ENCODE peak calls at places on chromosomes 11 and 22, in eight cellular contexts. One of them, this sample, is unnamed.

GRCh38 chr11:119316729-119317591 is at the start of gene MCAM:
- DNase-seq in dorsolateral prefrontal cortex: no peak
- DNase-seq in cardiac muscle cell: peak
- DNase-seq in fibroblast of lung: peak
- DNase-seq in D721Med: peak
- DNase-seq in stomach: no peak
- DNase-seq in lower leg skin: no peak
- DNase-seq in endothelial cell: peak
- DNase-seq in this sample: peak

GRCh38 chr22:17396531-17396930 is 27.3 kb downstream of the CECR2 start:
- DNase-seq in fibroblast of lung: no peak
- DNase-seq in endothelial cell: no peak
- DNase-seq in D721Med: no peak
- DNase-seq in lower leg skin: no peak
- DNase-seq in dorsolateral prefrontal cortex: no peak
- DNase-seq in stomach: no peak
- DNase-seq in cardiac muscle cell: no peak
- DNase-seq in this sample: no peak

GRCh38 chr11:132158091-132158490 is 787.7 kb downstream of the NTM start:
- DNase-seq in cardiac muscle cell: peak
- DNase-seq in lower leg skin: no peak
- DNase-seq in dorsolateral prefrontal cortex: no peak
- DNase-seq in stomach: peak
- DNase-seq in fibroblast of lung: peak
- DNase-seq in endothelial cell: peak
- DNase-seq in D721Med: no peak
- DNase-seq in this sample: no peak

GRCh38 chr22:40123387-40123786 is 54.3 kb upstream of the TNRC6B start:
- DNase-seq in D721Med: no peak
- DNase-seq in dorsolateral prefrontal cortex: no peak
- DNase-seq in lower leg skin: no peak
- DNase-seq in stomach: no peak
- DNase-seq in fibroblast of lung: no peak
- DNase-seq in endothelial cell: no peak
- DNase-seq in cardiac muscle cell: no peak
- DNase-seq in this sample: peak

GRCh38 chr22:39309364-39309861 is 10.0 kb downstream of the RPL3 start:
- DNase-seq in D721Med: no peak
- DNase-seq in lower leg skin: no peak
- DNase-seq in fibroblast of lung: no peak
- DNase-seq in dorsolateral prefrontal cortex: no peak
- DNase-seq in cardiac muscle cell: no peak
- DNase-seq in endothelial cell: no peak
- DNase-seq in stomach: no peak
- DNase-seq in this sample: no peak

GRCh38 chr11:83835423-83835822 is 549.3 kb upstream of the CCDC90B start:
- DNase-seq in D721Med: no peak
- DNase-seq in stomach: no peak
- DNase-seq in fibroblast of lung: peak
- DNase-seq in cardiac muscle cell: no peak
- DNase-seq in endothelial cell: no peak
- DNase-seq in lower leg skin: no peak
- DNase-seq in dorsolateral prefrontal cortex: no peak
- DNase-seq in this sample: no peak

GRCh38 chr11:65393513-65394079 is 7.2 kb downstream of the FRMD8 start:
- DNase-seq in cardiac muscle cell: no peak
- DNase-seq in lower leg skin: no peak
- DNase-seq in stomach: no peak
- DNase-seq in fibroblast of lung: no peak
- DNase-seq in D721Med: no peak
- DNase-seq in dorsolateral prefrontal cortex: no peak
- DNase-seq in endothelial cell: no peak
- DNase-seq in this sample: no peak

GRCh38 chr11:63537293-63538101 is 889 bp downstream of the PLAAT4 start:
- DNase-seq in cardiac muscle cell: no peak
- DNase-seq in stomach: peak
- DNase-seq in dorsolateral prefrontal cortex: peak
- DNase-seq in fibroblast of lung: peak
- DNase-seq in D721Med: no peak
- DNase-seq in endothelial cell: no peak
- DNase-seq in lower leg skin: peak
- DNase-seq in this sample: peak

GRCh38 chr11:95924414-95924760 is 480 bp upstream of the MTMR2 start:
- DNase-seq in stomach: no peak
- DNase-seq in fibroblast of lung: no peak
- DNase-seq in cardiac muscle cell: peak
- DNase-seq in dorsolateral prefrontal cortex: no peak
- DNase-seq in lower leg skin: no peak
- DNase-seq in endothelial cell: peak
- DNase-seq in D721Med: no peak
- DNase-seq in this sample: no peak

GRCh38 chr11:31817621-31818493 is 6.7 kb upstream of the PAX6 start:
- DNase-seq in lower leg skin: peak
- DNase-seq in cardiac muscle cell: no peak
- DNase-seq in dorsolateral prefrontal cortex: no peak
- DNase-seq in stomach: no peak
- DNase-seq in fibroblast of lung: peak
- DNase-seq in endothelial cell: no peak
- DNase-seq in D721Med: peak
- DNase-seq in this sample: no peak

GRCh38 chr11:58832246-58832645 is 12.3 kb downstream of the GLYATL2 start:
- DNase-seq in lower leg skin: no peak
- DNase-seq in D721Med: no peak
- DNase-seq in fibroblast of lung: peak
- DNase-seq in endothelial cell: no peak
- DNase-seq in stomach: no peak
- DNase-seq in cardiac muscle cell: no peak
- DNase-seq in dorsolateral prefrontal cortex: no peak
- DNase-seq in this sample: no peak

GRCh38 chr22:24156146-24156914 is 25.0 kb upstream of the SUSD2 start:
- DNase-seq in endothelial cell: peak
- DNase-seq in cardiac muscle cell: peak
- DNase-seq in stomach: peak
- DNase-seq in fibroblast of lung: peak
- DNase-seq in dorsolateral prefrontal cortex: no peak
- DNase-seq in lower leg skin: no peak
- DNase-seq in D721Med: no peak
- DNase-seq in this sample: no peak

GRCh38 chr22:26552466-26552865 is 37.5 kb downstream of the TPST2 start:
- DNase-seq in fibroblast of lung: peak
- DNase-seq in lower leg skin: no peak
- DNase-seq in D721Med: no peak
- DNase-seq in stomach: no peak
- DNase-seq in cardiac muscle cell: no peak
- DNase-seq in endothelial cell: no peak
- DNase-seq in dorsolateral prefrontal cortex: no peak
- DNase-seq in this sample: no peak

GRCh38 chr11:111097191-111097590 is 148.3 kb upstream of the POU2AF2 start:
- DNase-seq in fibroblast of lung: peak
- DNase-seq in cardiac muscle cell: no peak
- DNase-seq in dorsolateral prefrontal cortex: no peak
- DNase-seq in D721Med: no peak
- DNase-seq in endothelial cell: no peak
- DNase-seq in lower leg skin: no peak
- DNase-seq in stomach: peak
- DNase-seq in this sample: peak

GRCh38 chr22:32044913-32045312 is 1.9 kb downstream of the SLC5A1 start:
- DNase-seq in fibroblast of lung: no peak
- DNase-seq in lower leg skin: no peak
- DNase-seq in dorsolateral prefrontal cortex: no peak
- DNase-seq in D721Med: no peak
- DNase-seq in endothelial cell: no peak
- DNase-seq in cardiac muscle cell: no peak
- DNase-seq in stomach: peak
- DNase-seq in this sample: no peak

GRCh38 chr11:69599502-69599901 is 41.5 kb upstream of the CCND1 start:
- DNase-seq in D721Med: no peak
- DNase-seq in dorsolateral prefrontal cortex: no peak
- DNase-seq in lower leg skin: no peak
- DNase-seq in fibroblast of lung: no peak
- DNase-seq in stomach: no peak
- DNase-seq in endothelial cell: no peak
- DNase-seq in cardiac muscle cell: no peak
- DNase-seq in this sample: no peak

GRCh38 chr11:128482512-128483191 is 104.7 kb downstream of the ETS1 start:
- DNase-seq in D721Med: no peak
- DNase-seq in endothelial cell: no peak
- DNase-seq in cardiac muscle cell: no peak
- DNase-seq in lower leg skin: no peak
- DNase-seq in stomach: no peak
- DNase-seq in fibroblast of lung: peak
- DNase-seq in dorsolateral prefrontal cortex: no peak
- DNase-seq in this sample: no peak

GRCh38 chr11:69238562-69239319 is 55.2 kb upstream of the MYEOV start:
- DNase-seq in endothelial cell: no peak
- DNase-seq in stomach: peak
- DNase-seq in lower leg skin: peak
- DNase-seq in fibroblast of lung: no peak
- DNase-seq in cardiac muscle cell: no peak
- DNase-seq in D721Med: no peak
- DNase-seq in dorsolateral prefrontal cortex: no peak
- DNase-seq in this sample: no peak

GRCh38 chr11:67285541-67286498 is 3.3 kb upstream of the ANKRD13D start:
- DNase-seq in fibroblast of lung: no peak
- DNase-seq in dorsolateral prefrontal cortex: no peak
- DNase-seq in lower leg skin: no peak
- DNase-seq in stomach: no peak
- DNase-seq in cardiac muscle cell: no peak
- DNase-seq in D721Med: no peak
- DNase-seq in endothelial cell: no peak
- DNase-seq in this sample: peak

GRCh38 chr22:19287076-19287724 is 4.3 kb downstream of the CLTCL1 start:
- DNase-seq in endothelial cell: no peak
- DNase-seq in cardiac muscle cell: no peak
- DNase-seq in dorsolateral prefrontal cortex: no peak
- DNase-seq in lower leg skin: no peak
- DNase-seq in D721Med: no peak
- DNase-seq in stomach: no peak
- DNase-seq in fibroblast of lung: peak
- DNase-seq in this sample: no peak

GRCh38 chr22:45469573-45470383 is 32.9 kb upstream of the FBLN1 start:
- DNase-seq in stomach: no peak
- DNase-seq in dorsolateral prefrontal cortex: peak
- DNase-seq in endothelial cell: no peak
- DNase-seq in D721Med: no peak
- DNase-seq in cardiac muscle cell: no peak
- DNase-seq in lower leg skin: no peak
- DNase-seq in fibroblast of lung: peak
- DNase-seq in this sample: no peak

GRCh38 chr11:124570160-124570559 is 363 bp downstream of the OR8A1 start:
- DNase-seq in endothelial cell: no peak
- DNase-seq in fibroblast of lung: no peak
- DNase-seq in cardiac muscle cell: no peak
- DNase-seq in D721Med: no peak
- DNase-seq in stomach: no peak
- DNase-seq in lower leg skin: no peak
- DNase-seq in dorsolateral prefrontal cortex: no peak
- DNase-seq in this sample: no peak

GRCh38 chr11:72391638-72392423 is 42.5 kb downstream of the CLPB start:
- DNase-seq in cardiac muscle cell: no peak
- DNase-seq in lower leg skin: no peak
- DNase-seq in fibroblast of lung: no peak
- DNase-seq in D721Med: no peak
- DNase-seq in stomach: no peak
- DNase-seq in dorsolateral prefrontal cortex: no peak
- DNase-seq in endothelial cell: no peak
- DNase-seq in this sample: no peak

GRCh38 chr22:38300197-38300945 is 16.9 kb downstream of the CSNK1E start:
- DNase-seq in D721Med: no peak
- DNase-seq in dorsolateral prefrontal cortex: no peak
- DNase-seq in endothelial cell: no peak
- DNase-seq in fibroblast of lung: no peak
- DNase-seq in stomach: no peak
- DNase-seq in lower leg skin: no peak
- DNase-seq in cardiac muscle cell: no peak
- DNase-seq in this sample: no peak

GRCh38 chr11:10526974-10527918 is 13.7 kb downstream of the RNF141 start:
- DNase-seq in lower leg skin: no peak
- DNase-seq in stomach: no peak
- DNase-seq in D721Med: no peak
- DNase-seq in cardiac muscle cell: no peak
- DNase-seq in fibroblast of lung: peak
- DNase-seq in dorsolateral prefrontal cortex: no peak
- DNase-seq in endothelial cell: no peak
- DNase-seq in this sample: no peak

GRCh38 chr11:69836401-69836800 is 17.2 kb upstream of the FGF3 start:
- DNase-seq in cardiac muscle cell: no peak
- DNase-seq in D721Med: no peak
- DNase-seq in lower leg skin: peak
- DNase-seq in endothelial cell: no peak
- DNase-seq in fibroblast of lung: no peak
- DNase-seq in dorsolateral prefrontal cortex: no peak
- DNase-seq in stomach: no peak
- DNase-seq in this sample: no peak

GRCh38 chr11:65640483-65641207 is 2.7 kb downstream of the SIPA1 start:
- DNase-seq in dorsolateral prefrontal cortex: no peak
- DNase-seq in cardiac muscle cell: no peak
- DNase-seq in fibroblast of lung: no peak
- DNase-seq in lower leg skin: no peak
- DNase-seq in endothelial cell: peak
- DNase-seq in D721Med: no peak
- DNase-seq in stomach: peak
- DNase-seq in this sample: no peak

GRCh38 chr11:506238-506949 is 648 bp downstream of the RNH1 start:
- DNase-seq in lower leg skin: peak
- DNase-seq in fibroblast of lung: peak
- DNase-seq in stomach: peak
- DNase-seq in D721Med: peak
- DNase-seq in dorsolateral prefrontal cortex: peak
- DNase-seq in cardiac muscle cell: peak
- DNase-seq in endothelial cell: peak
- DNase-seq in this sample: peak
- TF ChIP-seq CTCF in lower leg skin: no peak
- TF ChIP-seq CTCF in fibroblast of lung: peak
- TF ChIP-seq CTCF in stomach: no peak
- TF ChIP-seq CTCF in D721Med: no peak
- TF ChIP-seq CTCF in dorsolateral prefrontal cortex: no peak
- TF ChIP-seq CTCF in cardiac muscle cell: no peak
- TF ChIP-seq CTCF in endothelial cell: no peak
- TF ChIP-seq CTCF in this sample: no peak

GRCh38 chr11:104823638-104824037 is 74.6 kb downstream of the CASP12 start:
- DNase-seq in lower leg skin: no peak
- DNase-seq in fibroblast of lung: no peak
- DNase-seq in cardiac muscle cell: no peak
- DNase-seq in dorsolateral prefrontal cortex: no peak
- DNase-seq in D721Med: no peak
- DNase-seq in endothelial cell: no peak
- DNase-seq in stomach: no peak
- DNase-seq in this sample: no peak
- TF ChIP-seq CTCF in lower leg skin: no peak
- TF ChIP-seq CTCF in fibroblast of lung: no peak
- TF ChIP-seq CTCF in cardiac muscle cell: no peak
- TF ChIP-seq CTCF in dorsolateral prefrontal cortex: peak
- TF ChIP-seq CTCF in D721Med: no peak
- TF ChIP-seq CTCF in endothelial cell: no peak
- TF ChIP-seq CTCF in stomach: no peak
- TF ChIP-seq CTCF in this sample: no peak

GRCh38 chr11:21142007-21142406 is 472.6 kb downstream of the NELL1 start:
- DNase-seq in D721Med: no peak
- DNase-seq in fibroblast of lung: no peak
- DNase-seq in stomach: no peak
- DNase-seq in cardiac muscle cell: peak
- DNase-seq in lower leg skin: no peak
- DNase-seq in dorsolateral prefrontal cortex: no peak
- DNase-seq in endothelial cell: peak
- DNase-seq in this sample: no peak
- TF ChIP-seq CTCF in D721Med: peak
- TF ChIP-seq CTCF in fibroblast of lung: no peak
- TF ChIP-seq CTCF in stomach: no peak
- TF ChIP-seq CTCF in cardiac muscle cell: no peak
- TF ChIP-seq CTCF in lower leg skin: no peak
- TF ChIP-seq CTCF in dorsolateral prefrontal cortex: no peak
- TF ChIP-seq CTCF in endothelial cell: peak
- TF ChIP-seq CTCF in this sample: no peak

GRCh38 chr11:129881570-129882170 is 13.7 kb downstream of the NFRKB start:
- DNase-seq in cardiac muscle cell: peak
- DNase-seq in stomach: peak
- DNase-seq in endothelial cell: peak
- DNase-seq in dorsolateral prefrontal cortex: no peak
- DNase-seq in D721Med: no peak
- DNase-seq in lower leg skin: no peak
- DNase-seq in fibroblast of lung: peak
- DNase-seq in this sample: no peak
- TF ChIP-seq CTCF in cardiac muscle cell: peak
- TF ChIP-seq CTCF in stomach: peak
- TF ChIP-seq CTCF in endothelial cell: peak
- TF ChIP-seq CTCF in dorsolateral prefrontal cortex: peak
- TF ChIP-seq CTCF in D721Med: peak
- TF ChIP-seq CTCF in lower leg skin: no peak
- TF ChIP-seq CTCF in fibroblast of lung: peak
- TF ChIP-seq CTCF in this sample: peak